ENCODE peak calls at places on chromosomes 13 and 19, in nine cellular contexts. One of them, this sample, is unnamed.

GRCh38 chr13:88217372-88217771 is 546.2 kb downstream of the SLITRK5 start:
- DNase-seq in breast epithelium: no peak
- DNase-seq in GM23338: no peak
- DNase-seq in activated T-helper 1 cell treated with anti-CD3 and anti-CD28 coated beads, Interleukin-2, amount 50 U/mL, for 16 hours: no peak
- DNase-seq in AG08396: no peak
- DNase-seq in CD4-positive, CD25-positive, alpha-beta regulatory T cell: no peak
- DNase-seq in ELF-1: no peak
- DNase-seq in NCI-H1092: no peak
- DNase-seq in HTR-8/SVneo: peak; percentile 22
- DNase-seq in this sample: no peak

GRCh38 chr19:1019980-1020867 is 699 bp downstream of the TMEM259 start:
- DNase-seq in breast epithelium: no peak
- DNase-seq in GM23338: peak; percentile 33
- DNase-seq in activated T-helper 1 cell treated with anti-CD3 and anti-CD28 coated beads, Interleukin-2, amount 50 U/mL, for 16 hours: no peak
- DNase-seq in AG08396: no peak
- DNase-seq in CD4-positive, CD25-positive, alpha-beta regulatory T cell: no peak
- DNase-seq in ELF-1: no peak
- DNase-seq in NCI-H1092: no peak
- DNase-seq in HTR-8/SVneo: no peak
- DNase-seq in this sample: no peak

GRCh38 chr13:43316997-43317396 is 293.6 kb downstream of the DNAJC15 start:
- DNase-seq in breast epithelium: no peak
- DNase-seq in GM23338: peak; percentile 34
- DNase-seq in activated T-helper 1 cell treated with anti-CD3 and anti-CD28 coated beads, Interleukin-2, amount 50 U/mL, for 16 hours: no peak
- DNase-seq in AG08396: peak; percentile 32
- DNase-seq in CD4-positive, CD25-positive, alpha-beta regulatory T cell: no peak
- DNase-seq in ELF-1: peak; percentile 56
- DNase-seq in NCI-H1092: peak; percentile 66
- DNase-seq in HTR-8/SVneo: peak; percentile 28
- DNase-seq in this sample: no peak

GRCh38 chr13:40087021-40088002 is 431.9 kb downstream of the COG6 start:
- DNase-seq in breast epithelium: peak; percentile 29
- DNase-seq in GM23338: peak; percentile 46
- DNase-seq in activated T-helper 1 cell treated with anti-CD3 and anti-CD28 coated beads, Interleukin-2, amount 50 U/mL, for 16 hours: no peak
- DNase-seq in AG08396: no peak
- DNase-seq in CD4-positive, CD25-positive, alpha-beta regulatory T cell: no peak
- DNase-seq in ELF-1: peak; percentile 16
- DNase-seq in NCI-H1092: peak; percentile 11
- DNase-seq in HTR-8/SVneo: no peak
- DNase-seq in this sample: no peak

GRCh38 chr13:97212540-97213146 is 9.5 kb upstream of the MBNL2 start:
- DNase-seq in breast epithelium: no peak
- DNase-seq in GM23338: peak; percentile 26
- DNase-seq in activated T-helper 1 cell treated with anti-CD3 and anti-CD28 coated beads, Interleukin-2, amount 50 U/mL, for 16 hours: no peak
- DNase-seq in AG08396: peak; percentile 37
- DNase-seq in CD4-positive, CD25-positive, alpha-beta regulatory T cell: no peak
- DNase-seq in ELF-1: no peak
- DNase-seq in NCI-H1092: no peak
- DNase-seq in HTR-8/SVneo: peak; percentile 18
- DNase-seq in this sample: peak; percentile 28

GRCh38 chr19:42267644-42268141 is 1.4 kb upstream of the CIC start:
- DNase-seq in breast epithelium: peak; percentile 36
- DNase-seq in GM23338: no peak
- DNase-seq in activated T-helper 1 cell treated with anti-CD3 and anti-CD28 coated beads, Interleukin-2, amount 50 U/mL, for 16 hours: no peak
- DNase-seq in AG08396: no peak
- DNase-seq in CD4-positive, CD25-positive, alpha-beta regulatory T cell: no peak
- DNase-seq in ELF-1: no peak
- DNase-seq in NCI-H1092: no peak
- DNase-seq in HTR-8/SVneo: no peak
- DNase-seq in this sample: no peak

GRCh38 chr19:42312370-42312769 is 739 bp upstream of the TMEM145 start:
- DNase-seq in breast epithelium: no peak
- DNase-seq in GM23338: no peak
- DNase-seq in activated T-helper 1 cell treated with anti-CD3 and anti-CD28 coated beads, Interleukin-2, amount 50 U/mL, for 16 hours: no peak
- DNase-seq in AG08396: no peak
- DNase-seq in CD4-positive, CD25-positive, alpha-beta regulatory T cell: no peak
- DNase-seq in ELF-1: no peak
- DNase-seq in NCI-H1092: no peak
- DNase-seq in HTR-8/SVneo: no peak
- DNase-seq in this sample: no peak

GRCh38 chr19:19782783-19783182 is 38.8 kb downstream of the ZNF506 start:
- DNase-seq in breast epithelium: no peak
- DNase-seq in GM23338: no peak
- DNase-seq in activated T-helper 1 cell treated with anti-CD3 and anti-CD28 coated beads, Interleukin-2, amount 50 U/mL, for 16 hours: no peak
- DNase-seq in AG08396: no peak
- DNase-seq in CD4-positive, CD25-positive, alpha-beta regulatory T cell: no peak
- DNase-seq in ELF-1: no peak
- DNase-seq in NCI-H1092: no peak
- DNase-seq in HTR-8/SVneo: no peak
- DNase-seq in this sample: no peak

GRCh38 chr19:47598407-47599349 is 10.3 kb upstream of the BICRA start:
- DNase-seq in breast epithelium: peak; percentile 69
- DNase-seq in GM23338: peak; percentile 97
- DNase-seq in activated T-helper 1 cell treated with anti-CD3 and anti-CD28 coated beads, Interleukin-2, amount 50 U/mL, for 16 hours: no peak
- DNase-seq in AG08396: peak; percentile 89
- DNase-seq in CD4-positive, CD25-positive, alpha-beta regulatory T cell: no peak
- DNase-seq in ELF-1: peak; percentile 88
- DNase-seq in NCI-H1092: no peak
- DNase-seq in HTR-8/SVneo: peak; percentile 91
- DNase-seq in this sample: peak; percentile 87

This sample was measured in LoVo.